ENCODE peak calls at places on chromosomes 6 and 20, in seven cellular contexts. One of them, this sample, is unnamed.
A peak's percentile ranks its signal among the peaks of the same experiment; 100 is the strongest.

GRCh38 chr20:40953856-40954255 is 74.8 kb upstream of the TOP1 start:
- DNase-seq in brain microvascular endothelial cell: no peak
- DNase-seq in CD8-positive, alpha-beta memory T cell: no peak
- DNase-seq in AG08396: peak; percentile 30
- DNase-seq in activated effector memory CD4-positive, alpha-beta T cell treated with anti-CD3 and anti-CD28 coated beads, Interleukin-2, amount 50 U/mL, for 16 hours: no peak
- DNase-seq in AG04450: no peak
- DNase-seq in NAMALWA: no peak
- DNase-seq in this sample: no peak

GRCh38 chr6:11198663-11199603 is 33.5 kb downstream of the NEDD9 start:
- DNase-seq in CD8-positive, alpha-beta memory T cell: peak; percentile 56
- DNase-seq in activated effector memory CD4-positive, alpha-beta T cell treated with anti-CD3 and anti-CD28 coated beads, Interleukin-2, amount 50 U/mL, for 16 hours: no peak
- DNase-seq in AG04450: no peak
- DNase-seq in brain microvascular endothelial cell: no peak
- DNase-seq in NAMALWA: peak; percentile 14
- DNase-seq in AG08396: no peak
- DNase-seq in this sample: peak; percentile 66

GRCh38 chr6:136887899-136888298 is 34.2 kb upstream of the SLC35D3 start:
- DNase-seq in NAMALWA: no peak
- DNase-seq in AG04450: no peak
- DNase-seq in AG08396: no peak
- DNase-seq in CD8-positive, alpha-beta memory T cell: no peak
- DNase-seq in activated effector memory CD4-positive, alpha-beta T cell treated with anti-CD3 and anti-CD28 coated beads, Interleukin-2, amount 50 U/mL, for 16 hours: no peak
- DNase-seq in brain microvascular endothelial cell: no peak
- DNase-seq in this sample: no peak

GRCh38 chr6:136717297-136717990 is 74.8 kb downstream of the MAP3K5 start:
- DNase-seq in AG08396: no peak
- DNase-seq in AG04450: no peak
- DNase-seq in CD8-positive, alpha-beta memory T cell: no peak
- DNase-seq in NAMALWA: peak; percentile 62
- DNase-seq in activated effector memory CD4-positive, alpha-beta T cell treated with anti-CD3 and anti-CD28 coated beads, Interleukin-2, amount 50 U/mL, for 16 hours: no peak
- DNase-seq in brain microvascular endothelial cell: no peak
- DNase-seq in this sample: no peak

GRCh38 chr6:43634702-43635303 is 837 bp upstream of the MAD2L1BP start:
- DNase-seq in brain microvascular endothelial cell: no peak
- DNase-seq in activated effector memory CD4-positive, alpha-beta T cell treated with anti-CD3 and anti-CD28 coated beads, Interleukin-2, amount 50 U/mL, for 16 hours: no peak
- DNase-seq in AG08396: no peak
- DNase-seq in CD8-positive, alpha-beta memory T cell: no peak
- DNase-seq in NAMALWA: no peak
- DNase-seq in AG04450: no peak
- DNase-seq in this sample: no peak

GRCh38 chr6:164085552-164086325 is 671.2 kb downstream of the QKI start:
- DNase-seq in brain microvascular endothelial cell: peak; percentile 70
- DNase-seq in AG08396: peak; percentile 46
- DNase-seq in CD8-positive, alpha-beta memory T cell: no peak
- DNase-seq in NAMALWA: no peak
- DNase-seq in activated effector memory CD4-positive, alpha-beta T cell treated with anti-CD3 and anti-CD28 coated beads, Interleukin-2, amount 50 U/mL, for 16 hours: no peak
- DNase-seq in AG04450: no peak
- DNase-seq in this sample: no peak

GRCh38 chr6:168058691-168059551 is 20.1 kb downstream of the FRMD1 start:
- DNase-seq in NAMALWA: no peak
- DNase-seq in AG08396: no peak
- DNase-seq in CD8-positive, alpha-beta memory T cell: no peak
- DNase-seq in AG04450: no peak
- DNase-seq in brain microvascular endothelial cell: no peak
- DNase-seq in activated effector memory CD4-positive, alpha-beta T cell treated with anti-CD3 and anti-CD28 coated beads, Interleukin-2, amount 50 U/mL, for 16 hours: no peak
- DNase-seq in this sample: no peak

GRCh38 chr6:36432151-36432633 is 10.5 kb downstream of the PXT1 start:
- DNase-seq in NAMALWA: no peak
- DNase-seq in AG04450: no peak
- DNase-seq in brain microvascular endothelial cell: peak; percentile 31
- DNase-seq in activated effector memory CD4-positive, alpha-beta T cell treated with anti-CD3 and anti-CD28 coated beads, Interleukin-2, amount 50 U/mL, for 16 hours: no peak
- DNase-seq in AG08396: no peak
- DNase-seq in CD8-positive, alpha-beta memory T cell: no peak
- DNase-seq in this sample: no peak

GRCh38 chr6:119602215-119603178 is 252.9 kb upstream of the MAN1A1 start:
- DNase-seq in activated effector memory CD4-positive, alpha-beta T cell treated with anti-CD3 and anti-CD28 coated beads, Interleukin-2, amount 50 U/mL, for 16 hours: no peak
- DNase-seq in CD8-positive, alpha-beta memory T cell: no peak
- DNase-seq in AG08396: peak; percentile 18
- DNase-seq in NAMALWA: no peak
- DNase-seq in AG04450: no peak
- DNase-seq in brain microvascular endothelial cell: no peak
- DNase-seq in this sample: no peak

GRCh38 chr20:36847009-36847709 is 28.8 kb upstream of the TLDC2 start:
- DNase-seq in AG04450: peak; percentile 52
- DNase-seq in activated effector memory CD4-positive, alpha-beta T cell treated with anti-CD3 and anti-CD28 coated beads, Interleukin-2, amount 50 U/mL, for 16 hours: no peak
- DNase-seq in brain microvascular endothelial cell: peak; percentile 83
- DNase-seq in AG08396: peak; percentile 86
- DNase-seq in CD8-positive, alpha-beta memory T cell: no peak
- DNase-seq in NAMALWA: no peak
- DNase-seq in this sample: no peak

GRCh38 chr20:47610247-47610944 is 108.7 kb downstream of the NCOA3 start:
- DNase-seq in AG04450: peak; percentile 34
- DNase-seq in NAMALWA: no peak
- DNase-seq in activated effector memory CD4-positive, alpha-beta T cell treated with anti-CD3 and anti-CD28 coated beads, Interleukin-2, amount 50 U/mL, for 16 hours: peak; percentile 89
- DNase-seq in AG08396: peak; percentile 71
- DNase-seq in brain microvascular endothelial cell: peak; percentile 89
- DNase-seq in CD8-positive, alpha-beta memory T cell: peak; percentile 83
- DNase-seq in this sample: peak; percentile 93

GRCh38 chr20:48739395-48740268 is 88.2 kb downstream of the PREX1 start:
- DNase-seq in CD8-positive, alpha-beta memory T cell: peak; percentile 63
- DNase-seq in AG04450: no peak
- DNase-seq in brain microvascular endothelial cell: no peak
- DNase-seq in activated effector memory CD4-positive, alpha-beta T cell treated with anti-CD3 and anti-CD28 coated beads, Interleukin-2, amount 50 U/mL, for 16 hours: peak; percentile 77
- DNase-seq in NAMALWA: no peak
- DNase-seq in AG08396: no peak
- DNase-seq in this sample: no peak

GRCh38 chr20:17617212-17617867 is 47.5 kb downstream of the DSTN start:
- DNase-seq in AG08396: peak; percentile 56
- DNase-seq in AG04450: no peak
- DNase-seq in NAMALWA: peak; percentile 52
- DNase-seq in activated effector memory CD4-positive, alpha-beta T cell treated with anti-CD3 and anti-CD28 coated beads, Interleukin-2, amount 50 U/mL, for 16 hours: peak; percentile 77
- DNase-seq in brain microvascular endothelial cell: no peak
- DNase-seq in CD8-positive, alpha-beta memory T cell: peak; percentile 60
- DNase-seq in this sample: peak; percentile 46

GRCh38 chr20:36121981-36122930 is 32.3 kb upstream of the EPB41L1 start:
- DNase-seq in NAMALWA: no peak
- DNase-seq in AG04450: no peak
- DNase-seq in brain microvascular endothelial cell: no peak
- DNase-seq in AG08396: no peak
- DNase-seq in activated effector memory CD4-positive, alpha-beta T cell treated with anti-CD3 and anti-CD28 coated beads, Interleukin-2, amount 50 U/mL, for 16 hours: no peak
- DNase-seq in CD8-positive, alpha-beta memory T cell: no peak
- DNase-seq in this sample: no peak

GRCh38 chr20:61434361-61434781 is 182.3 kb downstream of the CDH4 start:
- DNase-seq in NAMALWA: no peak
- DNase-seq in activated effector memory CD4-positive, alpha-beta T cell treated with anti-CD3 and anti-CD28 coated beads, Interleukin-2, amount 50 U/mL, for 16 hours: peak; percentile 58
- DNase-seq in brain microvascular endothelial cell: no peak
- DNase-seq in CD8-positive, alpha-beta memory T cell: no peak
- DNase-seq in AG04450: no peak
- DNase-seq in AG08396: no peak
- DNase-seq in this sample: no peak

GRCh38 chr6:20906938-20907337 is 372.7 kb downstream of the CDKAL1 start:
- DNase-seq in AG08396: no peak
- DNase-seq in brain microvascular endothelial cell: peak; percentile 25
- DNase-seq in CD8-positive, alpha-beta memory T cell: no peak
- DNase-seq in NAMALWA: no peak
- DNase-seq in AG04450: peak; percentile 56
- DNase-seq in activated effector memory CD4-positive, alpha-beta T cell treated with anti-CD3 and anti-CD28 coated beads, Interleukin-2, amount 50 U/mL, for 16 hours: no peak
- DNase-seq in this sample: no peak

GRCh38 chr20:58017237-58017969 is 211.1 kb downstream of the ANKRD60 start:
- DNase-seq in CD8-positive, alpha-beta memory T cell: no peak
- DNase-seq in brain microvascular endothelial cell: peak; percentile 69
- DNase-seq in activated effector memory CD4-positive, alpha-beta T cell treated with anti-CD3 and anti-CD28 coated beads, Interleukin-2, amount 50 U/mL, for 16 hours: no peak
- DNase-seq in NAMALWA: no peak
- DNase-seq in AG08396: no peak
- DNase-seq in AG04450: no peak
- DNase-seq in this sample: no peak

GRCh38 chr6:12767016-12767415 is 50.4 kb downstream of the PHACTR1 start:
- DNase-seq in AG04450: no peak
- DNase-seq in AG08396: no peak
- DNase-seq in NAMALWA: no peak
- DNase-seq in brain microvascular endothelial cell: no peak
- DNase-seq in activated effector memory CD4-positive, alpha-beta T cell treated with anti-CD3 and anti-CD28 coated beads, Interleukin-2, amount 50 U/mL, for 16 hours: no peak
- DNase-seq in CD8-positive, alpha-beta memory T cell: no peak
- DNase-seq in this sample: no peak

GRCh38 chr6:148273962-148274752 is 68.5 kb upstream of the SASH1 start:
- DNase-seq in brain microvascular endothelial cell: no peak
- DNase-seq in NAMALWA: no peak
- DNase-seq in activated effector memory CD4-positive, alpha-beta T cell treated with anti-CD3 and anti-CD28 coated beads, Interleukin-2, amount 50 U/mL, for 16 hours: no peak
- DNase-seq in AG04450: no peak
- DNase-seq in CD8-positive, alpha-beta memory T cell: no peak
- DNase-seq in AG08396: no peak
- DNase-seq in this sample: no peak